ENCODE peak calls at places on chromosomes 3 and 15, in eight cellular contexts. T is thoracic aorta, B is BE2C, M is cardiac fibroblast, X is hepatocyte, Q is suprapubic skin, G is PC-9, P is breast epithelium. D is an unnamed sample.

GRCh38 chr15:79434361-79434760 is 2.2 kb downstream of the MINAR1 start:
- DNase-seq in X (no peak), B (no peak), T (no peak), P (no peak), G (no peak), Q (no peak), M (no peak), D (no peak)

GRCh38 chr3:52519445-52520140 is 14.1 kb downstream of the NT5DC2 start:
- DNase-seq in B (no peak), G (no peak), X (no peak), P (no peak), T (no peak), Q (no peak), M (no peak), D (no peak)

GRCh38 chr3:42516443-42516842 is 14.0 kb downstream of the VIPR1 start:
- DNase-seq in Q (no peak), X (no peak), B (no peak), P (no peak), T (no peak), M (no peak), G (no peak), D (no peak)

GRCh38 chr3:49353022-49353421 is 5.1 kb downstream of the GPX1 start:
- DNase-seq in B (no peak), G (peak), T (no peak), Q (no peak), X (no peak), M (no peak), P (no peak), D (no peak)

GRCh38 chr15:25172691-25173090 is 217.9 kb downstream of the SNRPN start:
- DNase-seq in G (no peak), M (no peak), T (no peak), Q (no peak), X (no peak), P (peak), B (peak), D (peak)

GRCh38 chr15:47516576-47517371 is 200.5 kb upstream of the SEMA6D start:
- DNase-seq in X (no peak), Q (no peak), G (no peak), P (no peak), M (peak), B (no peak), T (no peak), D (no peak)

GRCh38 chr3:159762981-159763465 is 225.6 kb upstream of the IL12A start:
- DNase-seq in M (peak), Q (no peak), P (peak), T (peak), G (peak), X (peak), B (peak), D (peak)

GRCh38 chr3:50164056-50164455 is 8.9 kb downstream of the SEMA3F start:
- DNase-seq in T (peak), G (peak), P (peak), Q (peak), M (peak), B (no peak), X (peak), D (no peak)

GRCh38 chr3:160084998-160085397 is 96.4 kb downstream of the IL12A start:
- DNase-seq in B (no peak), T (no peak), X (no peak), Q (no peak), G (peak), M (no peak), P (no peak), D (no peak)

GRCh38 chr15:68586274-68586961 is 7.6 kb downstream of the CORO2B start:
- DNase-seq in B (no peak), Q (peak), G (peak), P (no peak), M (no peak), X (peak), T (no peak), D (no peak)

GRCh38 chr15:31275331-31276262 is 51.0 kb upstream of the KLF13 start:
- DNase-seq in M (no peak), B (no peak), T (no peak), P (no peak), X (no peak), Q (peak), G (no peak), D (no peak)

GRCh38 chr15:79834496-79834895 is 62.3 kb downstream of the MTHFS start:
- DNase-seq in T (no peak), P (no peak), Q (no peak), G (no peak), B (no peak), X (peak), M (no peak), D (no peak)

GRCh38 chr3:114420072-114420471 is 126.2 kb downstream of the TIGIT start:
- DNase-seq in B (no peak), G (no peak), Q (no peak), X (no peak), M (no peak), T (no peak), P (no peak), D (no peak)

GRCh38 chr15:94335616-94336015 is 104.3 kb downstream of the MCTP2 start:
- DNase-seq in T (no peak), M (no peak), B (no peak), G (no peak), Q (no peak), X (no peak), P (no peak), D (no peak)

GRCh38 chr3:146130881-146131371 is 30.1 kb downstream of the PLOD2 start:
- DNase-seq in P (no peak), B (no peak), X (no peak), G (no peak), M (peak), Q (no peak), T (no peak), D (no peak)

GRCh38 chr3:189921770-189922169 is 198.9 kb downstream of the P3H2 start:
- DNase-seq in M (no peak), G (no peak), Q (no peak), X (no peak), P (no peak), B (no peak), T (no peak), D (no peak)

GRCh38 chr3:40765884-40766283 is 241.1 kb downstream of the ZNF621 start:
- DNase-seq in P (no peak), T (peak), B (no peak), Q (no peak), X (no peak), G (no peak), M (peak), D (no peak)

GRCh38 chr3:149662240-149662887 is 4.5 kb upstream of the WWTR1 start:
- DNase-seq in T (no peak), P (no peak), X (peak), B (no peak), G (no peak), M (no peak), Q (no peak), D (no peak)

GRCh38 chr3:152159328-152159727 is 109.4 kb upstream of the MBNL1 start:
- DNase-seq in M (peak), P (no peak), T (peak), Q (no peak), G (no peak), B (no peak), X (peak), D (no peak)

GRCh38 chr15:57656434-57656833 is 50.1 kb upstream of the POLR2M start:
- DNase-seq in Q (no peak), T (no peak), B (no peak), G (no peak), P (no peak), M (no peak), X (no peak), D (no peak)

GRCh38 chr3:43540625-43541024 is 81.2 kb downstream of the ANO10 start:
- DNase-seq in Q (no peak), M (peak), B (no peak), P (no peak), X (no peak), T (no peak), G (no peak), D (no peak)

GRCh38 chr15:49864251-49864650 is 243.4 kb downstream of the DTWD1 start:
- DNase-seq in M (no peak), P (no peak), G (no peak), B (no peak), T (no peak), Q (no peak), X (no peak), D (no peak)

GRCh38 chr3:127911421-127911931 is 3.6 kb upstream of the KBTBD12 start:
- DNase-seq in G (no peak), M (peak), P (peak), X (peak), Q (no peak), B (no peak), T (no peak), D (no peak)

GRCh38 chr15:50819344-50819743 is 53.8 kb upstream of the SPPL2A start:
- DNase-seq in M (no peak), X (no peak), G (no peak), B (no peak), T (no peak), Q (no peak), P (no peak), D (no peak)

GRCh38 chr15:77716632-77717343 is 84.1 kb upstream of the LINGO1 start:
- DNase-seq in B (no peak), T (no peak), Q (no peak), X (no peak), M (no peak), P (no peak), G (no peak), D (no peak)

GRCh38 chr15:82810863-82811421 is 1.5 kb downstream of the WHAMM start:
- DNase-seq in M (peak), P (no peak), X (no peak), B (no peak), Q (no peak), G (no peak), T (no peak), D (no peak)

GRCh38 chr3:40593351-40593750 is 68.6 kb downstream of the ZNF621 start:
- DNase-seq in X (no peak), Q (no peak), M (peak), T (no peak), B (no peak), P (no peak), G (no peak), D (no peak)

GRCh38 chr3:72485649-72486048 is 362.6 kb downstream of the SHQ1 start:
- DNase-seq in T (no peak), M (peak), G (no peak), Q (no peak), P (peak), X (no peak), B (no peak), D (no peak)

GRCh38 chr3:184377882-184378445 is at the start of gene THPO:
- DNase-seq in T (no peak), P (no peak), X (peak), G (no peak), B (no peak), Q (no peak), M (no peak), D (no peak)

GRCh38 chr15:78732634-78733033 is 78.6 kb downstream of the ADAMTS7 start:
- DNase-seq in B (no peak), X (no peak), P (no peak), M (no peak), Q (no peak), T (no peak), G (no peak), D (no peak)

GRCh38 chr15:52100807-52101206 is 11.8 kb downstream of the BCL2L10 start:
- DNase-seq in T (no peak), P (peak), M (peak), Q (peak), X (peak), B (peak), G (peak), D (no peak)

GRCh38 chr3:28682126-28682525 is 333.5 kb upstream of the AZI2 start:
- DNase-seq in P (no peak), G (no peak), M (no peak), T (no peak), Q (no peak), B (no peak), X (no peak), D (no peak)

GRCh38 chr3:190883973-190884832 is 21.7 kb upstream of the GMNC start:
- DNase-seq in X (peak), T (no peak), M (peak), G (peak), P (no peak), B (peak), Q (no peak), D (peak)

GRCh38 chr3:185342458-185343169 is 20.3 kb upstream of the MAP3K13 start:
- DNase-seq in Q (no peak), B (no peak), M (no peak), P (no peak), T (no peak), X (no peak), G (peak), D (no peak)

GRCh38 chr3:179081885-179082284 is 10.3 kb upstream of the ZMAT3 start:
- DNase-seq in G (no peak), Q (no peak), P (no peak), M (no peak), X (no peak), B (no peak), T (no peak), D (no peak)

GRCh38 chr3:131033480-131034080 is 6.9 kb downstream of the NEK11 start:
- DNase-seq in X (peak), Q (no peak), B (peak), M (peak), T (no peak), G (peak), P (no peak), D (peak)

GRCh38 chr3:117443014-117443413 is 733.4 kb downstream of the TUSC7 start:
- DNase-seq in P (no peak), G (no peak), M (peak), T (no peak), X (no peak), B (no peak), Q (no peak), D (no peak)

GRCh38 chr3:117036259-117036799 is 326.8 kb downstream of the TUSC7 start:
- DNase-seq in M (peak), P (peak), X (peak), G (no peak), Q (no peak), T (no peak), B (peak), D (no peak)

GRCh38 chr15:90249123-90249863 is at the start of gene TTLL13:
- DNase-seq in Q (peak), M (peak), B (peak), G (peak), X (peak), T (peak), P (peak), D (peak)

GRCh38 chr3:195889843-195890407 is 18.4 kb downstream of the TNK2 start:
- DNase-seq in P (no peak), M (no peak), X (no peak), T (no peak), Q (no peak), G (no peak), B (no peak), D (no peak)
- TF ChIP-seq CTCF in P (no peak), M (no peak), X (no peak), T (no peak), Q (no peak), G (no peak), B (no peak), D (no peak)

DNA sequence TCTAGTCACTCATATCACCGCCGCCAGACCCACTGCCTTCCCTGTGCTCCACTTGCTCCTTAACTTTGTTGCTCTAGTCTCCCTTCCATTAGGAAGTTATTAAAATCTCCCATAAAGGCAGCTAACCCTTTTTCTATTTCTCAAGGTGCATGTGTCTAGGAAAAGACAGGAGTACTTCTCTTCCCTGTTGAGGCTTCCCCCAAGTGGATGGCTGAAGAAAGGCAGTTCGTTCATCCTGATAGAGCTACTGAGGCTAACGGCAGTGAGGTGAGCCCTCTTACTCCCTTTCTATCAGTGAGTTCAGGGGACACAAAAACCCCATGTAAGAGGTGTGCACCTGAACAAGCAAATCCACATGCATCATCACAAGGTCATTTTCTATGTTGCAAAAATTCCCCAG is 397.8 kb downstream of the IGSF11 start:
- DNase-seq in G (peak), Q (no peak), X (peak), P (no peak), T (no peak), B (peak), M (no peak), D (no peak)
- TF ChIP-seq CTCF in G (peak), Q (no peak), X (peak), P (no peak), T (no peak), B (peak), M (no peak), D (no peak)

DNA sequence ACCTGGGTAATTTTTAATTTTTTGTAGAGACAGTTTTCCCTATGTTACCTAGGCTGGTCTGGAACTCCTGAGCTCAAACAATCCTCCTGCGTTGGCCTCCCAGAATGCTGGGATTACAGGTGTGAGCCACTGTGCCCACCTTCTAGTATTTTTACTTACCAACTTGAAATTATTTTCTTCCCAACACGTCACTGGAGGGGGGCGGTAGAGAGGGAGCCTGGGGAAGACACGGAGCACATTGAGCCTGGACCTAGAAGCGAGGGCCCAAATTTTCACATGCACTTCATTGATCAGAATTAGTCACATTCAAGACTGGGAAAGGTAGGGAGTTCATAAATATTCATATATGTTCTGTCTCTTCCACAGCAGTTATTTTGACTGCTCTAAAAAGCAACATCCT is 98.5 kb downstream of the STRIT1 start:
- DNase-seq in P (no peak), T (no peak), G (no peak), X (no peak), M (no peak), B (no peak), Q (no peak), D (no peak)
- TF ChIP-seq CTCF in P (no peak), T (no peak), G (no peak), X (no peak), M (no peak), B (no peak), Q (no peak), D (no peak)

GRCh38 chr15:76642671-76643070 is 262.5 kb downstream of the SCAPER start:
- DNase-seq in B (no peak), P (no peak), T (no peak), Q (no peak), X (no peak), G (no peak), M (no peak), D (no peak)
- TF ChIP-seq CTCF in B (peak), P (no peak), T (no peak), Q (no peak), X (no peak), G (peak), M (peak), D (peak)

D was measured in GM13976.